ENCODE peak calls at places on chromosomes 7 and 10, in six cellular contexts. One of them, this sample, is unnamed.

GRCh38 chr7:133645870-133646492 is 393.1 kb downstream of the EXOC4 start:
- DNase-seq in glutamatergic neuron: no peak
- DNase-seq in AG04450: no peak
- DNase-seq in astrocyte of the cerebellum: no peak
- DNase-seq in choroid plexus epithelial cell: no peak
- DNase-seq in endothelial cell: no peak
- DNase-seq in this sample: no peak

GRCh38 chr7:45239486-45239885 is 81.9 kb downstream of the RAMP3 start:
- DNase-seq in choroid plexus epithelial cell: peak; percentile 55
- DNase-seq in endothelial cell: no peak
- DNase-seq in astrocyte of the cerebellum: peak; percentile 63
- DNase-seq in glutamatergic neuron: no peak
- DNase-seq in AG04450: peak; percentile 2
- DNase-seq in this sample: no peak

GRCh38 chr7:146150153-146150552 is 33.6 kb downstream of the CNTNAP2 start:
- DNase-seq in AG04450: no peak
- DNase-seq in astrocyte of the cerebellum: no peak
- DNase-seq in choroid plexus epithelial cell: peak; percentile 80
- DNase-seq in endothelial cell: no peak
- DNase-seq in glutamatergic neuron: no peak
- DNase-seq in this sample: no peak

GRCh38 chr7:41045556-41046123 is 657.2 kb downstream of the INHBA start:
- DNase-seq in AG04450: no peak
- DNase-seq in choroid plexus epithelial cell: no peak
- DNase-seq in endothelial cell: no peak
- DNase-seq in glutamatergic neuron: no peak
- DNase-seq in astrocyte of the cerebellum: no peak
- DNase-seq in this sample: no peak

GRCh38 chr10:110324201-110324804 is 19.6 kb upstream of the SMNDC1 start:
- DNase-seq in astrocyte of the cerebellum: no peak
- DNase-seq in endothelial cell: no peak
- DNase-seq in glutamatergic neuron: no peak
- DNase-seq in AG04450: no peak
- DNase-seq in choroid plexus epithelial cell: no peak
- DNase-seq in this sample: no peak

GRCh38 chr7:98881561-98882315 is 3.4 kb downstream of the TRRAP start:
- DNase-seq in choroid plexus epithelial cell: no peak
- DNase-seq in astrocyte of the cerebellum: no peak
- DNase-seq in AG04450: no peak
- DNase-seq in endothelial cell: no peak
- DNase-seq in glutamatergic neuron: no peak
- DNase-seq in this sample: no peak

GRCh38 chr10:129521161-129522025 is 54.4 kb downstream of the MGMT start:
- DNase-seq in glutamatergic neuron: no peak
- DNase-seq in choroid plexus epithelial cell: no peak
- DNase-seq in astrocyte of the cerebellum: no peak
- DNase-seq in AG04450: no peak
- DNase-seq in endothelial cell: no peak
- DNase-seq in this sample: no peak

GRCh38 chr7:153061913-153062528 is 302.5 kb downstream of the ACTR3B start:
- DNase-seq in endothelial cell: peak; percentile 59
- DNase-seq in AG04450: no peak
- DNase-seq in astrocyte of the cerebellum: no peak
- DNase-seq in glutamatergic neuron: no peak
- DNase-seq in choroid plexus epithelial cell: no peak
- DNase-seq in this sample: no peak

GRCh38 chr10:60798031-60798430 is 19.8 kb downstream of the CDK1 start:
- DNase-seq in astrocyte of the cerebellum: no peak
- DNase-seq in glutamatergic neuron: no peak
- DNase-seq in choroid plexus epithelial cell: peak; percentile 42
- DNase-seq in endothelial cell: no peak
- DNase-seq in AG04450: no peak
- DNase-seq in this sample: peak; percentile 23

GRCh38 chr10:66244953-66245352 is 680.9 kb upstream of the LRRTM3 start:
- DNase-seq in AG04450: no peak
- DNase-seq in astrocyte of the cerebellum: no peak
- DNase-seq in choroid plexus epithelial cell: no peak
- DNase-seq in endothelial cell: no peak
- DNase-seq in glutamatergic neuron: no peak
- DNase-seq in this sample: no peak

GRCh38 chr7:73833251-73833919 is 2.6 kb downstream of the CLDN4 start:
- DNase-seq in astrocyte of the cerebellum: no peak
- DNase-seq in AG04450: no peak
- DNase-seq in glutamatergic neuron: no peak
- DNase-seq in endothelial cell: no peak
- DNase-seq in choroid plexus epithelial cell: no peak
- DNase-seq in this sample: no peak

GRCh38 chr7:108246227-108246837 is 116.2 kb upstream of the LAMB4 start:
- DNase-seq in AG04450: peak; percentile 70
- DNase-seq in choroid plexus epithelial cell: peak; percentile 83
- DNase-seq in glutamatergic neuron: no peak
- DNase-seq in astrocyte of the cerebellum: peak; percentile 92
- DNase-seq in endothelial cell: no peak
- DNase-seq in this sample: no peak

GRCh38 chr10:125201108-125201524 is 40.8 kb upstream of the CTBP2 start:
- DNase-seq in astrocyte of the cerebellum: peak; percentile 54
- DNase-seq in endothelial cell: no peak
- DNase-seq in glutamatergic neuron: no peak
- DNase-seq in choroid plexus epithelial cell: peak; percentile 61
- DNase-seq in AG04450: no peak
- DNase-seq in this sample: no peak

GRCh38 chr10:66827353-66827752 is 98.5 kb upstream of the LRRTM3 start:
- DNase-seq in choroid plexus epithelial cell: peak; percentile 36
- DNase-seq in endothelial cell: no peak
- DNase-seq in AG04450: no peak
- DNase-seq in astrocyte of the cerebellum: peak; percentile 68
- DNase-seq in glutamatergic neuron: no peak
- DNase-seq in this sample: no peak

GRCh38 chr7:3063016-3063753 is 19.5 kb upstream of the CARD11 start:
- DNase-seq in endothelial cell: no peak
- DNase-seq in astrocyte of the cerebellum: no peak
- DNase-seq in glutamatergic neuron: no peak
- DNase-seq in choroid plexus epithelial cell: no peak
- DNase-seq in AG04450: no peak
- DNase-seq in this sample: no peak

GRCh38 chr7:128742206-128742605 is 3.0 kb downstream of the CALU start:
- DNase-seq in AG04450: no peak
- DNase-seq in astrocyte of the cerebellum: no peak
- DNase-seq in glutamatergic neuron: no peak
- DNase-seq in choroid plexus epithelial cell: peak; percentile 44
- DNase-seq in endothelial cell: no peak
- DNase-seq in this sample: no peak

GRCh38 chr10:117980216-117980615 is 66.5 kb downstream of the RAB11FIP2 start:
- DNase-seq in AG04450: peak; percentile 36
- DNase-seq in astrocyte of the cerebellum: peak; percentile 19
- DNase-seq in glutamatergic neuron: no peak
- DNase-seq in choroid plexus epithelial cell: peak; percentile 64
- DNase-seq in endothelial cell: no peak
- DNase-seq in this sample: no peak

GRCh38 chr10:91558473-91558872 is 74.4 kb downstream of the PPP1R3C start:
- DNase-seq in AG04450: no peak
- DNase-seq in glutamatergic neuron: no peak
- DNase-seq in choroid plexus epithelial cell: no peak
- DNase-seq in astrocyte of the cerebellum: no peak
- DNase-seq in endothelial cell: no peak
- DNase-seq in this sample: no peak

GRCh38 chr7:35003679-35004278 is 33.5 kb downstream of the DPY19L1 start:
- DNase-seq in astrocyte of the cerebellum: peak; percentile 68
- DNase-seq in choroid plexus epithelial cell: peak; percentile 87
- DNase-seq in AG04450: peak; percentile 41
- DNase-seq in endothelial cell: no peak
- DNase-seq in glutamatergic neuron: peak; percentile 26
- DNase-seq in this sample: no peak

GRCh38 chr10:77939561-77940001 is 13.0 kb upstream of the DLG5 start:
- DNase-seq in astrocyte of the cerebellum: peak; percentile 90
- DNase-seq in choroid plexus epithelial cell: peak; percentile 94
- DNase-seq in glutamatergic neuron: no peak
- DNase-seq in endothelial cell: no peak
- DNase-seq in AG04450: peak; percentile 78
- DNase-seq in this sample: no peak

GRCh38 chr7:103343758-103344452 is 662 bp downstream of the DNAJC2 start:
- DNase-seq in astrocyte of the cerebellum: no peak
- DNase-seq in AG04450: no peak
- DNase-seq in choroid plexus epithelial cell: peak; percentile 43
- DNase-seq in endothelial cell: no peak
- DNase-seq in glutamatergic neuron: no peak
- DNase-seq in this sample: no peak

DNA sequence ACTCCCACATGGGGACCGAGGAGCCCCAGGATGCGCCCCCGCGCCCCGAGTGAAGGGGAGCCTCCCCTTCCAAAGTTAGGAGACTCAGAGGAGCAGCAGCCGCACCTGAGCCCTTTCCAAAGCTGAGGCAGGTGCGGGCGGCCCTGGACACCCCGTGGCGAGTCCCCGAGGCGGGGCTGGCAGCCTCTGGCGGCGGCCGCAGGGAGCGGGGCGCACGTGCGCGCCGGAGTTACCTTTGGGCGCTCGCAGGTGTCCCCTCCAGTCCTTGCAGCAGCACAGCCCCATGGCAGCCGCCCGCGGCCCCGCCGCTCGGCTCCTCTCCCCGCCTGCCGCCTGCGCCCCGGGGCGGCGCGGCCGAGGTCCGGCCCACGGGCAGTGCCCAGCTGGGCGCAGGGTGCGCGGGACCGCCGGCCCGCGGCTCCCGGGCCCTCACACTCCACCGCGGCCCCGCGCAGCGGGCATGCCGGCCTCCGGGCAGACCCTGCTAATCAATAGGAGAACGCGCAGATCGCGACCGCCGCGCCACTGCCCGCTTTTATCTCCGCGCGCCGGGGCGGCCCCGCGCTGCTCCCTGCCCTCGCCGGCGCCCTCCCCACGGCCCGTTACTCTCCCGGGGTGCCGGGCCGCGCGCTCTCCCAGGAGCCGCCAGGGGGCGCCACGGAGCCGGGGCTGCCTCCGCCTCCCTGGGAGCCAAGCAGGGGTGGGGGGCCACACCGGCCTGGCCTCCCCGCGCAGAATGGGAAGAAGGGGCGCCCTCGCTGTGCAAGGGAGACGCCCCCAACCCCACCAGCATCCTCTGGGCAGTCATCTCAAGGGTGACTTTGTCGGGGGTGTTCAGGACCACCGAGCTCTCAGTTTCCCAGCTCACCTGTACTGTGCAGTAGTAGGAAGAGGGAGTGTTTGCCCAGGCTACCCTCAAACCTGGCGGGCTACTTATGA is 80.8 kb downstream of the ARHGAP22 start:
- DNase-seq in glutamatergic neuron: peak; percentile 67
- DNase-seq in AG04450: no peak
- DNase-seq in astrocyte of the cerebellum: no peak
- DNase-seq in endothelial cell: peak; percentile 55
- DNase-seq in choroid plexus epithelial cell: no peak
- DNase-seq in this sample: peak; percentile 56
- TF ChIP-seq CTCF in glutamatergic neuron: peak; percentile 83
- TF ChIP-seq CTCF in AG04450: peak; percentile 45
- TF ChIP-seq CTCF in astrocyte of the cerebellum: peak; percentile 56
- TF ChIP-seq CTCF in endothelial cell: peak; percentile 83
- TF ChIP-seq CTCF in choroid plexus epithelial cell: peak; percentile 47
- TF ChIP-seq CTCF in this sample: peak; percentile 69

GRCh38 chr10:72367301-72367970 is 12.7 kb upstream of the DNAJB12 start:
- DNase-seq in choroid plexus epithelial cell: peak; percentile 71
- DNase-seq in AG04450: no peak
- DNase-seq in endothelial cell: no peak
- DNase-seq in astrocyte of the cerebellum: peak; percentile 80
- DNase-seq in glutamatergic neuron: no peak
- DNase-seq in this sample: no peak

GRCh38 chr10:72365106-72365505 is 10.4 kb upstream of the DNAJB12 start:
- DNase-seq in AG04450: no peak
- DNase-seq in endothelial cell: no peak
- DNase-seq in glutamatergic neuron: no peak
- DNase-seq in astrocyte of the cerebellum: no peak
- DNase-seq in choroid plexus epithelial cell: no peak
- DNase-seq in this sample: no peak

GRCh38 chr10:72370201-72370722 is 15.5 kb upstream of the DNAJB12 start:
- DNase-seq in endothelial cell: no peak
- DNase-seq in choroid plexus epithelial cell: no peak
- DNase-seq in glutamatergic neuron: no peak
- DNase-seq in astrocyte of the cerebellum: no peak
- DNase-seq in AG04450: no peak
- DNase-seq in this sample: no peak

DNA sequence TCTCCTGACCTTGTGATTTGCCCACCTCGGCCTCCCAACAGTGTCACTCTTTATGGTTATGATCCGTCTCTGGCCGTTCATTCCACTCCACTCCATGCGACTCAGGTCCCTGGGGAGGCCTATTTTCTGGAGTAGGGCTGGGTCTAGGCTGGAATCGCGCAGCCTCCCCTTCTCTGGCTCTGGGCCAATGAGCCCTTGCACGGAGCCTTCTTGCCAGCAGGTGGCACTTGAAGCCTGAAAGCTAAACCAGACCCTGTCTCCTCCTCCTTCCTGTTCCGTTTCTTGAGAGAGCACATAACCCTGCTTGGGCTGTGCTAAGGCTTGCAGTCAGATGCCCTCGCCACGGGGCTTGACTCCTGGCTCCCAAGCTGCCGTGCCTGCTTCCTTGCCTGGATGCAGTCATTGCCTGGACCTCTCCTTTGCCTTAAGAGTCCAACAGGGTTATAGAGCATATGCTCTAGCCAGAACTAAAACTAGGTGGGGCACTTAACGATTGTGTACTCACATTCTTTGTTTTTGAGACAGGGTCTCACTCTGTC is 9.6 kb upstream of the DNAJB12 start:
- DNase-seq in AG04450: peak; percentile 88
- DNase-seq in endothelial cell: peak; percentile 88
- DNase-seq in choroid plexus epithelial cell: peak; percentile 98
- DNase-seq in astrocyte of the cerebellum: peak; percentile 88
- DNase-seq in glutamatergic neuron: peak; percentile 94
- DNase-seq in this sample: peak; percentile 89
- TF ChIP-seq CTCF in AG04450: peak; percentile 97
- TF ChIP-seq CTCF in endothelial cell: peak; percentile 69
- TF ChIP-seq CTCF in choroid plexus epithelial cell: peak; percentile 99
- TF ChIP-seq CTCF in astrocyte of the cerebellum: peak; percentile 96
- TF ChIP-seq CTCF in glutamatergic neuron: peak; percentile 86
- TF ChIP-seq CTCF in this sample: peak; percentile 96

DNA sequence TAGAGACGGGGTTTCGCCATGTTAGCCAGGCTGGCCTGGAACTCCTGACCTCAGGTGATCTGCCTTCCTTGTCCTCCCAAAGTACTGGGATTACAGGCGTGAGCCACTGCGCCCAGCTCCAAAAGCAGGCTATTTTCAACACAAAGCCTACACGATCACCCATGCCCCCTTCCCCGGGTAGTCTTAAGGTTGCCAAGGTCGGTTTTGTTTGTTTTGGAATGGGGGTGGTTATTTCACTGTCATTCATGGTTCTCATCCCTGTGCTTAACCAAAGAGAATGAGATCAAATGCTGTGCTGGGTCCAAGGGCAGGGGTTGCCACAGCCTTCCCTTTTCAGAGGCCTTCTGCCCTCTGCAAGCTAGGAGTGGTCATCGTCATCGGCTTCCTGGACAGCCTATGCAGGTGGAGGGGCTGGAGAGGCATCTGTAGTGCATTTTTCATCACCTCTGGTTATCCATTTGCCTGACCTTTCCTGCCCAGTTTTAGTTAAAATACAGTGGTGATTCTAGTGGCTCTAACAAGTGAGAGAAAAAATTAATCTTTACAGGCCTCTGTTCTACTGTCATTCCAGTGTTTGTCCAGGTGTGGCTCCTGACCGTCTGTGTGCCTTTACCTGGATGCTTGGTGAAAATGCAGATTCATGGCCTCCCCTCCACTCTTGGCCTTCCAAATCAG is 11.4 kb downstream of the BLVRA start:
- DNase-seq in AG04450: no peak
- DNase-seq in astrocyte of the cerebellum: no peak
- DNase-seq in choroid plexus epithelial cell: no peak
- DNase-seq in endothelial cell: no peak
- DNase-seq in glutamatergic neuron: no peak
- DNase-seq in this sample: no peak
- TF ChIP-seq CTCF in AG04450: no peak
- TF ChIP-seq CTCF in astrocyte of the cerebellum: no peak
- TF ChIP-seq CTCF in choroid plexus epithelial cell: no peak
- TF ChIP-seq CTCF in endothelial cell: no peak
- TF ChIP-seq CTCF in glutamatergic neuron: no peak
- TF ChIP-seq CTCF in this sample: no peak

GRCh38 chr7:25318077-25318476 is 89.8 kb upstream of the NPVF start:
- DNase-seq in choroid plexus epithelial cell: no peak
- DNase-seq in glutamatergic neuron: no peak
- DNase-seq in endothelial cell: no peak
- DNase-seq in AG04450: no peak
- DNase-seq in astrocyte of the cerebellum: no peak
- DNase-seq in this sample: no peak
- TF ChIP-seq CTCF in choroid plexus epithelial cell: no peak
- TF ChIP-seq CTCF in glutamatergic neuron: no peak
- TF ChIP-seq CTCF in endothelial cell: no peak
- TF ChIP-seq CTCF in AG04450: peak; percentile 16
- TF ChIP-seq CTCF in astrocyte of the cerebellum: no peak
- TF ChIP-seq CTCF in this sample: no peak

This sample was measured in WERI-Rb-1.